ENCODE peak calls at places on chromosomes 12 and 14, in nine cellular contexts. U, P, K, V, Q, G, B, T and L are unnamed samples.

GRCh38 chr14:102757646-102758045 is 19.6 kb upstream of the TRAF3 start:
- DNase-seq in U (no peak), P (no peak), K (no peak), V (no peak), Q (no peak), G (no peak), B (no peak), T (no peak), L (no peak)

GRCh38 chr14:90581745-90582144 is 184.9 kb downstream of the CALM1 start:
- DNase-seq in U (no peak), P (no peak), K (no peak), V (no peak), Q (no peak), G (no peak), B (no peak), T (no peak), L (no peak)

GRCh38 chr12:288687-289086 is 26.1 kb upstream of the SLC6A13 start:
- DNase-seq in U (no peak), P (peak; percentile 64), K (no peak), V (no peak), Q (peak; percentile 86), G (no peak), B (no peak), T (no peak), L (no peak)

GRCh38 chr12:130640496-130640895 is 75.6 kb downstream of the RIMBP2 start:
- DNase-seq in U (no peak), P (no peak), K (no peak), V (no peak), Q (no peak), G (no peak), B (no peak), T (no peak), L (no peak)

GRCh38 chr12:127717293-127717692 is 549.7 kb upstream of the TMEM132C start:
- DNase-seq in U (no peak), P (no peak), K (no peak), V (no peak), Q (no peak), G (no peak), B (no peak), T (no peak), L (no peak)

GRCh38 chr12:112599871-112600270 is 181.1 kb downstream of the PTPN11 start:
- DNase-seq in U (no peak), P (no peak), K (no peak), V (no peak), Q (no peak), G (no peak), B (no peak), T (no peak), L (no peak)

GRCh38 chr14:76768671-76769500 is 7.6 kb downstream of the VASH1 start:
- DNase-seq in U (no peak), P (no peak), K (no peak), V (no peak), Q (no peak), G (no peak), B (no peak), T (no peak), L (no peak)

GRCh38 chr12:109864916-109865315 is 15.4 kb downstream of the GLTP start:
- DNase-seq in U (no peak), P (no peak), K (no peak), V (no peak), Q (no peak), G (no peak), B (no peak), T (no peak), L (no peak)

GRCh38 chr14:22099942-22100763 is 426.5 kb upstream of the OR4E1 start:
- DNase-seq in U (no peak), P (peak; percentile 22), K (peak; percentile 75), V (peak; percentile 72), Q (peak; percentile 36), G (peak; percentile 38), B (peak; percentile 85), T (peak; percentile 54), L (peak; percentile 61)

GRCh38 chr12:67630373-67631088 is 18.0 kb upstream of the DYRK2 start:
- DNase-seq in U (no peak), P (no peak), K (peak; percentile 30), V (peak; percentile 42), Q (no peak), G (no peak), B (peak; percentile 65), T (no peak), L (no peak)

GRCh38 chr14:39276579-39277114 is 42.9 kb downstream of the MIA2 start:
- DNase-seq in U (no peak), P (no peak), K (no peak), V (no peak), Q (no peak), G (no peak), B (no peak), T (no peak), L (no peak)

GRCh38 chr14:53167602-53168328 is 14.6 kb upstream of the DDHD1 start:
- DNase-seq in U (no peak), P (no peak), K (no peak), V (no peak), Q (peak; percentile 32), G (no peak), B (no peak), T (no peak), L (no peak)

GRCh38 chr12:132596016-132596415 is 14.4 kb downstream of the LRCOL1 start:
- DNase-seq in U (peak; percentile 30), P (no peak), K (no peak), V (no peak), Q (peak; percentile 55), G (no peak), B (no peak), T (no peak), L (no peak)

GRCh38 chr12:107560906-107561285 is 124.7 kb upstream of the PWP1 start:
- DNase-seq in U (no peak), P (no peak), K (no peak), V (no peak), Q (no peak), G (no peak), B (no peak), T (no peak), L (no peak)

GRCh38 chr12:131583085-131583712 is 127.7 kb upstream of the SFSWAP start:
- DNase-seq in U (no peak), P (no peak), K (no peak), V (no peak), Q (no peak), G (no peak), B (no peak), T (no peak), L (no peak)

GRCh38 chr12:50089730-50090129 is 4.6 kb downstream of the SMARCD1 start:
- DNase-seq in U (no peak), P (no peak), K (no peak), V (no peak), Q (no peak), G (no peak), B (no peak), T (no peak), L (no peak)

GRCh38 chr12:111454311-111454710 is 48.6 kb downstream of the SH2B3 start:
- DNase-seq in U (no peak), P (no peak), K (no peak), V (no peak), Q (no peak), G (no peak), B (no peak), T (no peak), L (no peak)

GRCh38 chr12:47032644-47033043 is 46.8 kb upstream of the PCED1B start:
- DNase-seq in U (peak; percentile 55), P (peak; percentile 57), K (no peak), V (no peak), Q (peak; percentile 77), G (no peak), B (peak; percentile 74), T (no peak), L (no peak)

GRCh38 chr12:4121506-4122020 is 152.0 kb upstream of the CCND2 start:
- DNase-seq in U (no peak), P (no peak), K (no peak), V (no peak), Q (no peak), G (no peak), B (no peak), T (no peak), L (no peak)

GRCh38 chr14:36738269-36738668 is 76.6 kb downstream of the PAX9 start:
- DNase-seq in U (no peak), P (no peak), K (no peak), V (no peak), Q (no peak), G (no peak), B (no peak), T (no peak), L (no peak)

GRCh38 chr14:100747021-100747586 is 20.4 kb downstream of the DLK1 start:
- DNase-seq in U (peak; percentile 96), P (peak; percentile 90), K (no peak), V (no peak), Q (peak; percentile 92), G (no peak), B (no peak), T (no peak), L (no peak)

GRCh38 chr14:65054471-65055085 is 47.7 kb downstream of the MAX start:
- DNase-seq in U (no peak), P (no peak), K (no peak), V (no peak), Q (no peak), G (no peak), B (no peak), T (no peak), L (no peak)

GRCh38 chr12:93896427-93896826 is 219.3 kb downstream of the CRADD start:
- DNase-seq in U (no peak), P (no peak), K (no peak), V (no peak), Q (peak; percentile 15), G (no peak), B (no peak), T (no peak), L (no peak)
- TF ChIP-seq CTCF in U (peak; percentile 57), P (peak; percentile 7), K (no peak), V (peak; percentile 55), Q (peak; percentile 16), G (no peak), B (no peak), T (peak; percentile 38), L (no peak)

GRCh38 chr14:97410667-97411286 is 613.6 kb downstream of the VRK1 start:
- DNase-seq in U (no peak), P (no peak), K (no peak), V (no peak), Q (no peak), G (no peak), B (no peak), T (no peak), L (no peak)
- TF ChIP-seq CTCF in U (no peak), P (peak; percentile 12), K (no peak), V (no peak), Q (no peak), G (no peak), B (no peak), T (no peak), L (no peak)

DNA sequence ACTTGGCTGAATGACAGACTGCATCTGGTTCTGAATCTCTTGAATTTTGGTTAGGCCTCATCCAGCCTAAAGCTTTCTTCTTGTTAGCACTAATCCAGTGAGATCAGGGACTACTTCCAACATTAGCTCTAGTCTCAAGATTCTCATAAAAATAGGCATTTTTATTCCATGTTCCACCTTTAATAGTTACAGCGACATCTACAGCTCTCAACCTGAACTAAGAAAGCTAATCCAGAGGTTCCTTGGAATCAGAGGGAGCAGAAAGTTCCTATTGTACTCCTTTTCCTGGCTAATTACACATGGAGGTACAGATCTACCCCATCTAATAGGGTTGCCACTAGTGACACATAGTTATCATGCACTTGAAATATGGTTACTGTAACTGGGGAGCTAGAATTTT is 391.9 kb downstream of the RMST start:
- DNase-seq in U (no peak), P (no peak), K (no peak), V (no peak), Q (no peak), G (no peak), B (no peak), T (no peak), L (no peak)
- TF ChIP-seq CTCF in U (no peak), P (no peak), K (no peak), V (no peak), Q (no peak), G (no peak), B (no peak), T (no peak), L (no peak)

GRCh38 chr12:104761091-104761490 is 197.0 kb downstream of the SLC41A2 start:
- DNase-seq in U (no peak), P (no peak), K (no peak), V (no peak), Q (no peak), G (no peak), B (no peak), T (no peak), L (no peak)
- TF ChIP-seq CTCF in U (no peak), P (no peak), K (no peak), V (no peak), Q (no peak), G (no peak), B (no peak), T (peak; percentile 14), L (no peak)